ENCODE peak calls at places on chromosomes 5 and 9, in eight cellular contexts. Z is stimulated activated CD8-positive, alpha-beta memory T cell treated with anti-CD3 and anti-CD28 coated beads, Interleukin-4, amount 100 ng/mL, for 24 hours; X is DMS53; H is cardiac muscle cell; I is lower leg skin; R is D341Med; J is HuH-7; A is effector CD4-positive, alpha-beta T cell. Q is an unnamed sample.

GRCh38 chr5:83555263-83555662 is 83.7 kb downstream of the VCAN start:
- DNase-seq in I (no peak), X (no peak), Z (no peak), H (no peak), A (no peak), R (no peak), J (no peak), Q (no peak)

GRCh38 chr9:93996863-93997262 is 41.7 kb upstream of the BARX1 start:
- DNase-seq in A (no peak), J (no peak), R (no peak), X (peak), H (no peak), Z (no peak), I (no peak), Q (no peak)

GRCh38 chr5:143026380-143026779 is 256.2 kb downstream of the ARHGAP26 start:
- DNase-seq in I (no peak), R (no peak), A (no peak), J (no peak), X (peak), Z (no peak), H (no peak), Q (no peak)

GRCh38 chr5:148739524-148739923 is 85.2 kb upstream of the HTR4 start:
- DNase-seq in R (no peak), J (no peak), A (no peak), X (no peak), H (no peak), Z (no peak), I (no peak), Q (no peak)

GRCh38 chr5:140357731-140358093 is 2.3 kb upstream of the SLC4A9 start:
- DNase-seq in J (peak), R (peak), A (peak), X (peak), I (peak), Z (peak), H (peak), Q (peak)

GRCh38 chr5:73828465-73828864 is 202.5 kb downstream of the ARHGEF28 start:
- DNase-seq in I (no peak), R (no peak), Z (no peak), H (no peak), A (no peak), X (no peak), J (no peak), Q (no peak)

GRCh38 chr9:99451121-99451606 is 229.1 kb downstream of the SEC61B start:
- DNase-seq in R (no peak), X (no peak), A (no peak), J (no peak), Z (no peak), I (no peak), H (no peak), Q (no peak)

GRCh38 chr9:19104528-19105282 is 2.0 kb upstream of the HAUS6 start:
- DNase-seq in Z (no peak), I (peak), X (no peak), R (no peak), J (no peak), H (no peak), A (no peak), Q (no peak)

GRCh38 chr5:138968601-138969000 is 93.5 kb upstream of the LRRTM2 start:
- DNase-seq in Z (no peak), R (no peak), A (no peak), H (no peak), X (peak), J (no peak), I (no peak), Q (no peak)

GRCh38 chr5:128015978-128016377 is 67.6 kb upstream of the SLC12A2 start:
- DNase-seq in R (no peak), J (no peak), A (no peak), H (no peak), X (no peak), I (no peak), Z (no peak), Q (no peak)

GRCh38 chr9:15211994-15212501 is 95.0 kb downstream of the TTC39B start:
- DNase-seq in A (no peak), X (peak), R (no peak), H (peak), Z (no peak), J (peak), I (no peak), Q (no peak)

GRCh38 chr5:178435321-178436238 is 154.6 kb downstream of the COL23A1 start:
- DNase-seq in H (no peak), A (no peak), R (no peak), I (no peak), J (no peak), X (no peak), Z (no peak), Q (no peak)

GRCh38 chr5:72013741-72014703 is 93.3 kb upstream of the MAP1B start:
- DNase-seq in A (no peak), Z (no peak), I (no peak), R (no peak), X (peak), J (no peak), H (peak), Q (no peak)